ENCODE peak calls at places on chromosomes 5 and 9, in ten cellular contexts. T, G, F, O, Y, R, V, Z, S and N are unnamed samples.

GRCh38 chr9:88954073-88954472 is 37.2 kb upstream of the S1PR3 start:
- DNase-seq in T (no peak), G (no peak), F (no peak), O (no peak), Y (no peak), R (peak), V (no peak), Z (no peak), S (no peak), N (no peak)

GRCh38 chr5:126004636-126005035 is 418.6 kb upstream of the GRAMD2B start:
- DNase-seq in T (no peak), G (no peak), F (no peak), O (no peak), Y (no peak), R (no peak), V (no peak), Z (no peak), S (no peak), N (no peak)

GRCh38 chr9:114911167-114911821 is 19.1 kb downstream of the TNFSF8 start:
- DNase-seq in T (no peak), G (no peak), F (peak), O (no peak), Y (no peak), R (peak), V (peak), Z (no peak), S (no peak), N (peak)

GRCh38 chr9:91162784-91163440 is 198.8 kb downstream of the AUH start:
- DNase-seq in T (peak), G (no peak), F (peak), O (peak), Y (no peak), R (peak), V (peak), Z (no peak), S (no peak), N (no peak)

GRCh38 chr9:93261735-93262523 is 78.0 kb downstream of the WNK2 start:
- DNase-seq in T (no peak), G (no peak), F (no peak), O (peak), Y (no peak), R (no peak), V (no peak), Z (no peak), S (no peak), N (no peak)

GRCh38 chr5:156367602-156368001 is 40.6 kb downstream of the SGCD start:
- DNase-seq in T (no peak), G (no peak), F (no peak), O (no peak), Y (no peak), R (no peak), V (peak), Z (no peak), S (no peak), N (no peak)

GRCh38 chr5:61969347-61969746 is 336.7 kb upstream of the KIF2A start:
- DNase-seq in T (no peak), G (no peak), F (no peak), O (no peak), Y (no peak), R (no peak), V (peak), Z (no peak), S (no peak), N (no peak)

GRCh38 chr5:66169534-66169933 is 25.4 kb downstream of the SREK1 start:
- DNase-seq in T (no peak), G (peak), F (no peak), O (no peak), Y (no peak), R (no peak), V (no peak), Z (no peak), S (no peak), N (no peak)

GRCh38 chr5:115869256-115869655 is 27.5 kb downstream of the AP3S1 start:
- DNase-seq in T (no peak), G (no peak), F (no peak), O (no peak), Y (no peak), R (no peak), V (no peak), Z (no peak), S (no peak), N (no peak)

GRCh38 chr9:98970532-98971041 is 26.9 kb downstream of the COL15A1 start:
- DNase-seq in T (no peak), G (no peak), F (no peak), O (no peak), Y (no peak), R (no peak), V (no peak), Z (no peak), S (no peak), N (no peak)

GRCh38 chr9:92242115-92242778 is 51.2 kb downstream of the IARS1 start:
- DNase-seq in T (no peak), G (no peak), F (no peak), O (no peak), Y (no peak), R (peak), V (peak), Z (no peak), S (no peak), N (no peak)